ENCODE peak calls at places on chromosomes 3 and 15, in eight cellular contexts. One of them, this sample, is unnamed.

GRCh38 chr3:82475306-82475705 is 713.9 kb upstream of the GBE1 start:
- DNase-seq in HuH-7: no peak
- DNase-seq in DMS79 treated with DMSO at 0.1 percent for 48 hours: no peak
- DNase-seq in Right ventricle myocardium superior: no peak
- DNase-seq in HS-5: peak
- DNase-seq in pancreas: no peak
- DNase-seq in stimulated activated CD8-positive, alpha-beta memory T cell treated with anti-CD3 and anti-CD28 coated beads, Interleukin-2, amount 100 ng/mL, for 48 hours: no peak
- DNase-seq in H7: no peak
- DNase-seq in this sample: no peak

GRCh38 chr3:73723596-73723995 is 98.9 kb upstream of the PDZRN3 start:
- DNase-seq in H7: no peak
- DNase-seq in pancreas: no peak
- DNase-seq in HuH-7: no peak
- DNase-seq in HS-5: no peak
- DNase-seq in stimulated activated CD8-positive, alpha-beta memory T cell treated with anti-CD3 and anti-CD28 coated beads, Interleukin-2, amount 100 ng/mL, for 48 hours: no peak
- DNase-seq in DMS79 treated with DMSO at 0.1 percent for 48 hours: no peak
- DNase-seq in Right ventricle myocardium superior: no peak
- DNase-seq in this sample: no peak

GRCh38 chr15:74788716-74789151 is 6.9 kb downstream of the CSK start:
- DNase-seq in pancreas: no peak
- DNase-seq in stimulated activated CD8-positive, alpha-beta memory T cell treated with anti-CD3 and anti-CD28 coated beads, Interleukin-2, amount 100 ng/mL, for 48 hours: peak
- DNase-seq in H7: peak
- DNase-seq in DMS79 treated with DMSO at 0.1 percent for 48 hours: no peak
- DNase-seq in Right ventricle myocardium superior: no peak
- DNase-seq in HS-5: no peak
- DNase-seq in HuH-7: no peak
- DNase-seq in this sample: no peak

GRCh38 chr3:130010556-130010955 is 36.0 kb downstream of the TRH start:
- DNase-seq in DMS79 treated with DMSO at 0.1 percent for 48 hours: no peak
- DNase-seq in HS-5: no peak
- DNase-seq in Right ventricle myocardium superior: no peak
- DNase-seq in HuH-7: no peak
- DNase-seq in stimulated activated CD8-positive, alpha-beta memory T cell treated with anti-CD3 and anti-CD28 coated beads, Interleukin-2, amount 100 ng/mL, for 48 hours: no peak
- DNase-seq in H7: no peak
- DNase-seq in pancreas: no peak
- DNase-seq in this sample: no peak

GRCh38 chr3:184765047-184765729 is 46.8 kb upstream of the VPS8 start:
- DNase-seq in Right ventricle myocardium superior: no peak
- DNase-seq in HuH-7: no peak
- DNase-seq in DMS79 treated with DMSO at 0.1 percent for 48 hours: no peak
- DNase-seq in H7: peak
- DNase-seq in pancreas: no peak
- DNase-seq in stimulated activated CD8-positive, alpha-beta memory T cell treated with anti-CD3 and anti-CD28 coated beads, Interleukin-2, amount 100 ng/mL, for 48 hours: no peak
- DNase-seq in HS-5: no peak
- DNase-seq in this sample: no peak

GRCh38 chr3:55641914-55642313 is 154.8 kb upstream of the WNT5A start:
- DNase-seq in Right ventricle myocardium superior: no peak
- DNase-seq in pancreas: no peak
- DNase-seq in HS-5: no peak
- DNase-seq in stimulated activated CD8-positive, alpha-beta memory T cell treated with anti-CD3 and anti-CD28 coated beads, Interleukin-2, amount 100 ng/mL, for 48 hours: no peak
- DNase-seq in H7: no peak
- DNase-seq in HuH-7: no peak
- DNase-seq in DMS79 treated with DMSO at 0.1 percent for 48 hours: no peak
- DNase-seq in this sample: no peak

GRCh38 chr3:170027691-170028102 is 10.1 kb upstream of the GPR160 start:
- DNase-seq in HS-5: no peak
- DNase-seq in HuH-7: no peak
- DNase-seq in Right ventricle myocardium superior: no peak
- DNase-seq in stimulated activated CD8-positive, alpha-beta memory T cell treated with anti-CD3 and anti-CD28 coated beads, Interleukin-2, amount 100 ng/mL, for 48 hours: no peak
- DNase-seq in DMS79 treated with DMSO at 0.1 percent for 48 hours: no peak
- DNase-seq in H7: no peak
- DNase-seq in pancreas: no peak
- DNase-seq in this sample: no peak

GRCh38 chr3:139564290-139564861 is 24.8 kb upstream of the RBP1 start:
- DNase-seq in H7: peak
- DNase-seq in HuH-7: no peak
- DNase-seq in HS-5: no peak
- DNase-seq in Right ventricle myocardium superior: no peak
- DNase-seq in pancreas: no peak
- DNase-seq in DMS79 treated with DMSO at 0.1 percent for 48 hours: no peak
- DNase-seq in stimulated activated CD8-positive, alpha-beta memory T cell treated with anti-CD3 and anti-CD28 coated beads, Interleukin-2, amount 100 ng/mL, for 48 hours: no peak
- DNase-seq in this sample: no peak

GRCh38 chr15:52191207-52191606 is at the start of gene GNB5:
- DNase-seq in HuH-7: no peak
- DNase-seq in H7: no peak
- DNase-seq in HS-5: no peak
- DNase-seq in DMS79 treated with DMSO at 0.1 percent for 48 hours: no peak
- DNase-seq in Right ventricle myocardium superior: no peak
- DNase-seq in stimulated activated CD8-positive, alpha-beta memory T cell treated with anti-CD3 and anti-CD28 coated beads, Interleukin-2, amount 100 ng/mL, for 48 hours: no peak
- DNase-seq in pancreas: no peak
- DNase-seq in this sample: no peak

GRCh38 chr3:123758081-123758564 is 126.0 kb downstream of the MYLK start:
- DNase-seq in HS-5: peak
- DNase-seq in Right ventricle myocardium superior: no peak
- DNase-seq in stimulated activated CD8-positive, alpha-beta memory T cell treated with anti-CD3 and anti-CD28 coated beads, Interleukin-2, amount 100 ng/mL, for 48 hours: no peak
- DNase-seq in H7: no peak
- DNase-seq in pancreas: no peak
- DNase-seq in DMS79 treated with DMSO at 0.1 percent for 48 hours: peak
- DNase-seq in HuH-7: no peak
- DNase-seq in this sample: no peak

GRCh38 chr3:173893066-173893465 is 495.5 kb downstream of the NLGN1 start:
- DNase-seq in pancreas: no peak
- DNase-seq in stimulated activated CD8-positive, alpha-beta memory T cell treated with anti-CD3 and anti-CD28 coated beads, Interleukin-2, amount 100 ng/mL, for 48 hours: no peak
- DNase-seq in DMS79 treated with DMSO at 0.1 percent for 48 hours: peak
- DNase-seq in HS-5: peak
- DNase-seq in Right ventricle myocardium superior: no peak
- DNase-seq in HuH-7: no peak
- DNase-seq in H7: no peak
- DNase-seq in this sample: no peak

GRCh38 chr3:197504239-197505191 is 51.3 kb downstream of the BDH1 start:
- DNase-seq in pancreas: no peak
- DNase-seq in H7: no peak
- DNase-seq in Right ventricle myocardium superior: no peak
- DNase-seq in stimulated activated CD8-positive, alpha-beta memory T cell treated with anti-CD3 and anti-CD28 coated beads, Interleukin-2, amount 100 ng/mL, for 48 hours: no peak
- DNase-seq in HuH-7: no peak
- DNase-seq in HS-5: no peak
- DNase-seq in DMS79 treated with DMSO at 0.1 percent for 48 hours: no peak
- DNase-seq in this sample: no peak

GRCh38 chr3:178275311-178275710 is 260.9 kb upstream of the KCNMB2 start:
- DNase-seq in Right ventricle myocardium superior: no peak
- DNase-seq in HuH-7: no peak
- DNase-seq in pancreas: no peak
- DNase-seq in DMS79 treated with DMSO at 0.1 percent for 48 hours: no peak
- DNase-seq in HS-5: no peak
- DNase-seq in H7: no peak
- DNase-seq in stimulated activated CD8-positive, alpha-beta memory T cell treated with anti-CD3 and anti-CD28 coated beads, Interleukin-2, amount 100 ng/mL, for 48 hours: no peak
- DNase-seq in this sample: no peak

GRCh38 chr15:101676965-101677364 is 24.8 kb upstream of the TM2D3 start:
- DNase-seq in Right ventricle myocardium superior: no peak
- DNase-seq in DMS79 treated with DMSO at 0.1 percent for 48 hours: no peak
- DNase-seq in stimulated activated CD8-positive, alpha-beta memory T cell treated with anti-CD3 and anti-CD28 coated beads, Interleukin-2, amount 100 ng/mL, for 48 hours: no peak
- DNase-seq in HS-5: no peak
- DNase-seq in HuH-7: no peak
- DNase-seq in H7: no peak
- DNase-seq in pancreas: no peak
- DNase-seq in this sample: no peak

GRCh38 chr15:50003786-50004334 is 115.2 kb downstream of the ATP8B4 start:
- DNase-seq in HuH-7: peak
- DNase-seq in DMS79 treated with DMSO at 0.1 percent for 48 hours: no peak
- DNase-seq in stimulated activated CD8-positive, alpha-beta memory T cell treated with anti-CD3 and anti-CD28 coated beads, Interleukin-2, amount 100 ng/mL, for 48 hours: peak
- DNase-seq in Right ventricle myocardium superior: peak
- DNase-seq in HS-5: peak
- DNase-seq in H7: peak
- DNase-seq in pancreas: peak
- DNase-seq in this sample: peak

GRCh38 chr15:100093211-100094126 is 248.3 kb downstream of the ADAMTS17 start:
- DNase-seq in DMS79 treated with DMSO at 0.1 percent for 48 hours: no peak
- DNase-seq in H7: no peak
- DNase-seq in Right ventricle myocardium superior: no peak
- DNase-seq in HS-5: peak
- DNase-seq in pancreas: no peak
- DNase-seq in stimulated activated CD8-positive, alpha-beta memory T cell treated with anti-CD3 and anti-CD28 coated beads, Interleukin-2, amount 100 ng/mL, for 48 hours: no peak
- DNase-seq in HuH-7: no peak
- DNase-seq in this sample: no peak

GRCh38 chr15:98292442-98293240 is 332.1 kb downstream of the ARRDC4 start:
- DNase-seq in DMS79 treated with DMSO at 0.1 percent for 48 hours: no peak
- DNase-seq in Right ventricle myocardium superior: peak
- DNase-seq in HS-5: no peak
- DNase-seq in H7: peak
- DNase-seq in stimulated activated CD8-positive, alpha-beta memory T cell treated with anti-CD3 and anti-CD28 coated beads, Interleukin-2, amount 100 ng/mL, for 48 hours: peak
- DNase-seq in pancreas: peak
- DNase-seq in HuH-7: peak
- DNase-seq in this sample: peak

GRCh38 chr3:58009026-58009748 is 965 bp downstream of the FLNB start:
- DNase-seq in pancreas: peak
- DNase-seq in Right ventricle myocardium superior: peak
- DNase-seq in stimulated activated CD8-positive, alpha-beta memory T cell treated with anti-CD3 and anti-CD28 coated beads, Interleukin-2, amount 100 ng/mL, for 48 hours: peak
- DNase-seq in H7: peak
- DNase-seq in HS-5: no peak
- DNase-seq in DMS79 treated with DMSO at 0.1 percent for 48 hours: no peak
- DNase-seq in HuH-7: no peak
- DNase-seq in this sample: peak

GRCh38 chr3:126476166-126476975 is 680 bp upstream of the ZXDC start:
- DNase-seq in pancreas: peak
- DNase-seq in Right ventricle myocardium superior: peak
- DNase-seq in stimulated activated CD8-positive, alpha-beta memory T cell treated with anti-CD3 and anti-CD28 coated beads, Interleukin-2, amount 100 ng/mL, for 48 hours: peak
- DNase-seq in H7: peak
- DNase-seq in HS-5: peak
- DNase-seq in HuH-7: peak
- DNase-seq in DMS79 treated with DMSO at 0.1 percent for 48 hours: peak
- DNase-seq in this sample: no peak

GRCh38 chr3:49867871-49868321 is 1.8 kb downstream of the CAMKV start:
- DNase-seq in Right ventricle myocardium superior: no peak
- DNase-seq in HS-5: no peak
- DNase-seq in pancreas: no peak
- DNase-seq in H7: peak
- DNase-seq in stimulated activated CD8-positive, alpha-beta memory T cell treated with anti-CD3 and anti-CD28 coated beads, Interleukin-2, amount 100 ng/mL, for 48 hours: no peak
- DNase-seq in HuH-7: peak
- DNase-seq in DMS79 treated with DMSO at 0.1 percent for 48 hours: no peak
- DNase-seq in this sample: no peak

GRCh38 chr3:179324270-179324754 is 1.5 kb downstream of the ZNF639 start:
- DNase-seq in H7: peak
- DNase-seq in DMS79 treated with DMSO at 0.1 percent for 48 hours: no peak
- DNase-seq in HuH-7: peak
- DNase-seq in Right ventricle myocardium superior: no peak
- DNase-seq in stimulated activated CD8-positive, alpha-beta memory T cell treated with anti-CD3 and anti-CD28 coated beads, Interleukin-2, amount 100 ng/mL, for 48 hours: no peak
- DNase-seq in pancreas: no peak
- DNase-seq in HS-5: no peak
- DNase-seq in this sample: no peak

GRCh38 chr3:23669541-23670255 is 136.1 kb upstream of the UBE2E1 start:
- DNase-seq in pancreas: no peak
- DNase-seq in Right ventricle myocardium superior: no peak
- DNase-seq in stimulated activated CD8-positive, alpha-beta memory T cell treated with anti-CD3 and anti-CD28 coated beads, Interleukin-2, amount 100 ng/mL, for 48 hours: no peak
- DNase-seq in HS-5: no peak
- DNase-seq in HuH-7: no peak
- DNase-seq in H7: no peak
- DNase-seq in DMS79 treated with DMSO at 0.1 percent for 48 hours: no peak
- DNase-seq in this sample: no peak

GRCh38 chr15:97904196-97904572 is 56.3 kb upstream of the ARRDC4 start:
- DNase-seq in DMS79 treated with DMSO at 0.1 percent for 48 hours: no peak
- DNase-seq in HS-5: no peak
- DNase-seq in pancreas: peak
- DNase-seq in Right ventricle myocardium superior: peak
- DNase-seq in stimulated activated CD8-positive, alpha-beta memory T cell treated with anti-CD3 and anti-CD28 coated beads, Interleukin-2, amount 100 ng/mL, for 48 hours: peak
- DNase-seq in H7: peak
- DNase-seq in HuH-7: peak
- DNase-seq in this sample: peak

GRCh38 chr15:85764649-85765277 is 30.0 kb downstream of the KLHL25 start:
- DNase-seq in stimulated activated CD8-positive, alpha-beta memory T cell treated with anti-CD3 and anti-CD28 coated beads, Interleukin-2, amount 100 ng/mL, for 48 hours: no peak
- DNase-seq in H7: peak
- DNase-seq in Right ventricle myocardium superior: no peak
- DNase-seq in DMS79 treated with DMSO at 0.1 percent for 48 hours: no peak
- DNase-seq in HuH-7: no peak
- DNase-seq in pancreas: no peak
- DNase-seq in HS-5: no peak
- DNase-seq in this sample: no peak

GRCh38 chr3:190092250-190092649 is 28.4 kb downstream of the P3H2 start:
- DNase-seq in stimulated activated CD8-positive, alpha-beta memory T cell treated with anti-CD3 and anti-CD28 coated beads, Interleukin-2, amount 100 ng/mL, for 48 hours: no peak
- DNase-seq in HuH-7: no peak
- DNase-seq in H7: no peak
- DNase-seq in HS-5: peak
- DNase-seq in DMS79 treated with DMSO at 0.1 percent for 48 hours: no peak
- DNase-seq in pancreas: no peak
- DNase-seq in Right ventricle myocardium superior: no peak
- DNase-seq in this sample: no peak

GRCh38 chr3:9280477-9281219 is 31.2 kb upstream of the SRGAP3 start:
- DNase-seq in HuH-7: no peak
- DNase-seq in HS-5: no peak
- DNase-seq in stimulated activated CD8-positive, alpha-beta memory T cell treated with anti-CD3 and anti-CD28 coated beads, Interleukin-2, amount 100 ng/mL, for 48 hours: no peak
- DNase-seq in Right ventricle myocardium superior: no peak
- DNase-seq in DMS79 treated with DMSO at 0.1 percent for 48 hours: peak
- DNase-seq in pancreas: no peak
- DNase-seq in H7: peak
- DNase-seq in this sample: no peak

GRCh38 chr15:90598053-90598577 is 68.4 kb downstream of the CRTC3 start:
- DNase-seq in Right ventricle myocardium superior: peak
- DNase-seq in HuH-7: peak
- DNase-seq in H7: peak
- DNase-seq in DMS79 treated with DMSO at 0.1 percent for 48 hours: no peak
- DNase-seq in pancreas: no peak
- DNase-seq in HS-5: no peak
- DNase-seq in stimulated activated CD8-positive, alpha-beta memory T cell treated with anti-CD3 and anti-CD28 coated beads, Interleukin-2, amount 100 ng/mL, for 48 hours: no peak
- DNase-seq in this sample: no peak

GRCh38 chr15:19987389-19988048 is 554.1 kb downstream of the GOLGA6L6 start:
- DNase-seq in Right ventricle myocardium superior: peak
- DNase-seq in HuH-7: peak
- DNase-seq in HS-5: no peak
- DNase-seq in stimulated activated CD8-positive, alpha-beta memory T cell treated with anti-CD3 and anti-CD28 coated beads, Interleukin-2, amount 100 ng/mL, for 48 hours: no peak
- DNase-seq in pancreas: no peak
- DNase-seq in DMS79 treated with DMSO at 0.1 percent for 48 hours: no peak
- DNase-seq in H7: peak
- DNase-seq in this sample: no peak

GRCh38 chr3:100231668-100232067 is 29.1 kb upstream of the TBC1D23 start:
- DNase-seq in HuH-7: no peak
- DNase-seq in stimulated activated CD8-positive, alpha-beta memory T cell treated with anti-CD3 and anti-CD28 coated beads, Interleukin-2, amount 100 ng/mL, for 48 hours: no peak
- DNase-seq in H7: no peak
- DNase-seq in HS-5: no peak
- DNase-seq in Right ventricle myocardium superior: no peak
- DNase-seq in DMS79 treated with DMSO at 0.1 percent for 48 hours: no peak
- DNase-seq in pancreas: no peak
- DNase-seq in this sample: no peak

GRCh38 chr3:150740733-150741496 is 22.1 kb downstream of the SIAH2 start:
- DNase-seq in DMS79 treated with DMSO at 0.1 percent for 48 hours: no peak
- DNase-seq in H7: no peak
- DNase-seq in stimulated activated CD8-positive, alpha-beta memory T cell treated with anti-CD3 and anti-CD28 coated beads, Interleukin-2, amount 100 ng/mL, for 48 hours: no peak
- DNase-seq in Right ventricle myocardium superior: no peak
- DNase-seq in HS-5: no peak
- DNase-seq in HuH-7: no peak
- DNase-seq in pancreas: no peak
- DNase-seq in this sample: no peak

GRCh38 chr3:145704020-145704419 is 457.0 kb downstream of the PLOD2 start:
- DNase-seq in HS-5: no peak
- DNase-seq in Right ventricle myocardium superior: no peak
- DNase-seq in H7: no peak
- DNase-seq in DMS79 treated with DMSO at 0.1 percent for 48 hours: no peak
- DNase-seq in pancreas: no peak
- DNase-seq in HuH-7: no peak
- DNase-seq in stimulated activated CD8-positive, alpha-beta memory T cell treated with anti-CD3 and anti-CD28 coated beads, Interleukin-2, amount 100 ng/mL, for 48 hours: no peak
- DNase-seq in this sample: no peak

GRCh38 chr15:93649691-93650235 is 560.8 kb upstream of the RGMA start:
- DNase-seq in HS-5: no peak
- DNase-seq in pancreas: no peak
- DNase-seq in HuH-7: no peak
- DNase-seq in Right ventricle myocardium superior: no peak
- DNase-seq in DMS79 treated with DMSO at 0.1 percent for 48 hours: no peak
- DNase-seq in stimulated activated CD8-positive, alpha-beta memory T cell treated with anti-CD3 and anti-CD28 coated beads, Interleukin-2, amount 100 ng/mL, for 48 hours: no peak
- DNase-seq in H7: no peak
- DNase-seq in this sample: no peak

GRCh38 chr3:63874769-63875168 is 11.1 kb downstream of the ATXN7 start:
- DNase-seq in stimulated activated CD8-positive, alpha-beta memory T cell treated with anti-CD3 and anti-CD28 coated beads, Interleukin-2, amount 100 ng/mL, for 48 hours: no peak
- DNase-seq in HuH-7: no peak
- DNase-seq in DMS79 treated with DMSO at 0.1 percent for 48 hours: no peak
- DNase-seq in HS-5: no peak
- DNase-seq in Right ventricle myocardium superior: no peak
- DNase-seq in pancreas: no peak
- DNase-seq in H7: no peak
- DNase-seq in this sample: no peak

GRCh38 chr15:59160880-59161593 is 45.6 kb upstream of the LDHAL6B start:
- DNase-seq in stimulated activated CD8-positive, alpha-beta memory T cell treated with anti-CD3 and anti-CD28 coated beads, Interleukin-2, amount 100 ng/mL, for 48 hours: no peak
- DNase-seq in H7: peak
- DNase-seq in pancreas: peak
- DNase-seq in HS-5: no peak
- DNase-seq in HuH-7: peak
- DNase-seq in DMS79 treated with DMSO at 0.1 percent for 48 hours: no peak
- DNase-seq in Right ventricle myocardium superior: no peak
- DNase-seq in this sample: peak